ENCODE peak calls at places on chromosome 13, in four cellular contexts. K is PC-9, Q is astrocyte, U is Karpas-422. I is an unnamed sample.

GRCh38 chr13:26062853-26063444 is 11.1 kb upstream of the SHISA2 start:
- DNase-seq in K (no peak), Q (peak), U (peak), I (peak)

GRCh38 chr13:47672982-47673670 is 327.9 kb downstream of the SUCLA2 start:
- DNase-seq in K (no peak), Q (peak), U (no peak), I (no peak)

GRCh38 chr13:33446821-33447481 is 161.4 kb upstream of the STARD13 start:
- DNase-seq in K (peak), Q (no peak), U (no peak), I (no peak)

GRCh38 chr13:66532845-66533244 is 697.3 kb downstream of the PCDH9 start:
- DNase-seq in K (no peak), Q (no peak), U (no peak), I (no peak)

GRCh38 chr13:91659583-91660415 is 261.4 kb downstream of the GPC5 start:
- DNase-seq in K (no peak), Q (no peak), U (no peak), I (no peak)

GRCh38 chr13:45482571-45483173 is 17.9 kb downstream of the COG3 start:
- DNase-seq in K (no peak), Q (peak), U (no peak), I (no peak)

GRCh38 chr13:95128045-95128643 is 173.1 kb downstream of the ABCC4 start:
- DNase-seq in K (no peak), Q (peak), U (no peak), I (no peak)

GRCh38 chr13:55999709-56000108 is 1141.0 kb upstream of the PRR20A start:
- DNase-seq in K (no peak), Q (no peak), U (no peak), I (no peak)

GRCh38 chr13:37681295-37682032 is 82.9 kb upstream of the POSTN start:
- DNase-seq in K (no peak), Q (peak), U (no peak), I (no peak)

GRCh38 chr13:51978836-51979556 is 32.3 kb downstream of the ATP7B start:
- DNase-seq in K (no peak), Q (no peak), U (no peak), I (no peak)

GRCh38 chr13:112005925-112006324 is 61.0 kb upstream of the SOX1 start:
- DNase-seq in K (no peak), Q (no peak), U (no peak), I (no peak)

GRCh38 chr13:28503182-28503980 is 8.5 kb upstream of the FLT1 start:
- DNase-seq in K (no peak), Q (no peak), U (no peak), I (no peak)

GRCh38 chr13:67643656-67644055 is 413.5 kb upstream of the PCDH9 start:
- DNase-seq in K (no peak), Q (no peak), U (no peak), I (no peak)

GRCh38 chr13:109422163-109422562 is 364.2 kb downstream of the IRS2 start:
- DNase-seq in K (no peak), Q (no peak), U (no peak), I (peak)

GRCh38 chr13:34430294-34430693 is 511.8 kb upstream of the NBEA start:
- DNase-seq in K (no peak), Q (peak), U (no peak), I (no peak)

GRCh38 chr13:100274942-100275506 is 186.1 kb downstream of the PCCA start:
- DNase-seq in K (no peak), Q (peak), U (no peak), I (peak)

GRCh38 chr13:26019881-26020535 is 31.8 kb downstream of the SHISA2 start:
- DNase-seq in K (no peak), Q (peak), U (no peak), I (peak)

GRCh38 chr13:30382836-30383525 is 39.3 kb upstream of the UBE2L5 start:
- DNase-seq in K (no peak), Q (no peak), U (no peak), I (peak)

GRCh38 chr13:97432232-97432916 is 1.6 kb upstream of the RAP2A start:
- DNase-seq in K (no peak), Q (no peak), U (peak), I (no peak)

GRCh38 chr13:52001120-52001731 is 10.0 kb downstream of the ATP7B start:
- DNase-seq in K (no peak), Q (peak), U (peak), I (no peak)

GRCh38 chr13:44904982-44905381 is 84.3 kb downstream of the NUFIP1 start:
- DNase-seq in K (peak), Q (peak), U (no peak), I (no peak)

GRCh38 chr13:83667606-83668005 is 214.7 kb downstream of the SLITRK1 start:
- DNase-seq in K (no peak), Q (no peak), U (no peak), I (no peak)

GRCh38 chr13:64725492-64725891 is 2504.6 kb downstream of the PCDH9 start:
- DNase-seq in K (no peak), Q (no peak), U (peak), I (no peak)

GRCh38 chr13:44812818-44813217 is 176.5 kb downstream of the NUFIP1 start:
- DNase-seq in K (no peak), Q (peak), U (peak), I (no peak)

GRCh38 chr13:65841156-65841555 is 1389.0 kb downstream of the PCDH9 start:
- DNase-seq in K (no peak), Q (peak), U (no peak), I (no peak)

GRCh38 chr13:64255988-64256387 is 2840.3 kb upstream of the PCDH20 start:
- DNase-seq in K (no peak), Q (no peak), U (no peak), I (no peak)

GRCh38 chr13:111893607-111894443 is 173.1 kb upstream of the SOX1 start:
- DNase-seq in K (no peak), Q (no peak), U (no peak), I (no peak)

GRCh38 chr13:19587635-19588300 is 26.4 kb upstream of the TPTE2 start:
- DNase-seq in K (no peak), Q (peak), U (peak), I (peak)

GRCh38 chr13:44768775-44769578 is 192.8 kb upstream of the TSC22D1 start:
- DNase-seq in K (no peak), Q (peak), U (no peak), I (no peak)

GRCh38 chr13:99367663-99368448 is 60.7 kb upstream of the GPR183 start:
- DNase-seq in K (no peak), Q (no peak), U (no peak), I (no peak)

GRCh38 chr13:81987159-81987558 is 1646.2 kb upstream of the SPRY2 start:
- DNase-seq in K (no peak), Q (no peak), U (no peak), I (no peak)

GRCh38 chr13:45928196-45928595 is 76.6 kb upstream of the SIAH3 start:
- DNase-seq in K (no peak), Q (no peak), U (no peak), I (no peak)

GRCh38 chr13:24032252-24032651 is 128.3 kb upstream of the SPATA13 start:
- DNase-seq in K (no peak), Q (peak), U (no peak), I (no peak)

GRCh38 chr13:45055198-45055901 is 65.0 kb upstream of the GTF2F2 start:
- DNase-seq in K (peak), Q (peak), U (no peak), I (no peak)

GRCh38 chr13:48163066-48163465 is 68.2 kb upstream of the MED4 start:
- DNase-seq in K (no peak), Q (no peak), U (no peak), I (no peak)

GRCh38 chr13:49454388-49455015 is 10.4 kb downstream of the SETDB2 start:
- DNase-seq in K (no peak), Q (peak), U (no peak), I (no peak)

GRCh38 chr13:37134411-37135041 is 29.1 kb upstream of the CSNK1A1L start:
- DNase-seq in K (no peak), Q (peak), U (no peak), I (no peak)

GRCh38 chr13:93614776-93615175 is 388.2 kb downstream of the GPC6 start:
- DNase-seq in K (no peak), Q (peak), U (no peak), I (no peak)

DNA sequence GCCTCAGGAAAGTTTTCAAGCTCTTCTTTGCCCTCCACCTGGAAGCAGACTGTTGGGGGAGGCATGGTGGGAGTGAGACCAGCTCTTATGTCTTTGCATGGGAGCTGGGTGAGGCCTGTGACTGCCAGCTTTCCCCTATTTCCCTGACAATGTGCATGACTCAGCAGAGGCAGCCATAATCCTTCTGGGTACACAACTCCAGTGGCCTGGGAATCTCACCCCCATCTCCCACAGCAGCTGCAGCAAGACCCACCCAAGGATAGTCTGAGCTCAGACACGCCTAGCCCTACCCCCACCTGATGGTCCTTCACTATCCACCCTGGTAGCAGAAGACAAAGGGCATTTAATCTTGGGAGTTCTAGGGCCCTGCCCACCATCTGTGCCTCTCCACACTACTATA is 41.4 kb upstream of the FGF14 start:
- DNase-seq in K (no peak), Q (no peak), U (no peak), I (no peak)
- H2AFZ ChIP-seq in K (no peak), Q (no peak), U (no peak), I (no peak)

GRCh38 chr13:114118086-114118762 is 14.2 kb downstream of the RASA3 start:
- DNase-seq in K (no peak), Q (peak), U (no peak), I (no peak)

GRCh38 chr13:114115191-114115671 is 17.2 kb downstream of the RASA3 start:
- DNase-seq in K (no peak), Q (peak), U (no peak), I (no peak)

GRCh38 chr13:114115796-114116195 is 16.6 kb downstream of the RASA3 start:
- DNase-seq in K (no peak), Q (no peak), U (no peak), I (no peak)

GRCh38 chr13:114118763-114119123 is 13.7 kb downstream of the RASA3 start:
- DNase-seq in K (no peak), Q (no peak), U (no peak), I (no peak)

GRCh38 chr13:114116734-114117133 is 15.7 kb downstream of the RASA3 start:
- DNase-seq in K (no peak), Q (no peak), U (no peak), I (no peak)
- H2AFZ ChIP-seq in K (no peak), Q (no peak), U (no peak), I (no peak)

GRCh38 chr13:110589991-110590390 is 25.4 kb upstream of the NAXD start:
- DNase-seq in K (no peak), Q (no peak), U (no peak), I (no peak)

GRCh38 chr13:110590577-110590976 is 24.8 kb upstream of the NAXD start:
- DNase-seq in K (peak), Q (no peak), U (no peak), I (no peak)

GRCh38 chr13:110597041-110597689 is 18.2 kb upstream of the NAXD start:
- DNase-seq in K (no peak), Q (no peak), U (no peak), I (no peak)

GRCh38 chr13:110592670-110593069 is 22.7 kb upstream of the NAXD start:
- DNase-seq in K (no peak), Q (no peak), U (peak), I (no peak)

DNA sequence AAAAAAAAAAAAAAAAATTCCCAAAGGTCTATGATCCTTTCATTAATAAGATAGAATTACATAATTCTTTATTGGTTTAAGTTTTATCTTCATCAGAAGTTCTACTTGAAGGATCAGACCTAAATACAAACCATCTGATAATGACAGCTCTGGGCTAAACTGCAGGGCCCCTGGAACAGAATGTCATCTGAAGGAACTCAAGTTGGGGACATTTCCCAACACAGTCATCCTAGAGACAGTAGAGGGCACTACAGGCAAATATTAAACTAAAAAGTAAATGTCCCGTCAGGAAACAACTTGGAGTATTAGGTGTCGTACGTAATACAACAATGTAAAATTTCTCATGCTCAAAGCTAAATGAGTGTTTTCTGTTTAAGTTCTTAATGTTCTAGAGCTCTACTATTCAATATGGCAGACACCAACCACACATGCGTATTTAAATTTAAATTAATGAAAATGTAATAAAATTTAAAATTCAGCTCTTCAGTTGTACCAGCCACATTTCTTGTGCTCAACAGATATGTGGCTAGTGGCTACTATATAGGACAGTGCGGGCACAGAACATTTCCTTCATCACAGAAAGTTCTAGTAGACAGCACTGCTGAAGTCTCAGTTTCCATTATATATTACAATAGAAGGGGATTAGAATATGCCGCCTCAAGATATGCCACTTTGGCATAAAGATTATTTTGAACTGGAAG is 21.8 kb upstream of the NAXD start:
- DNase-seq in K (no peak), Q (peak), U (peak), I (peak)
- H2AFZ ChIP-seq in K (no peak), Q (no peak), U (no peak), I (no peak)

GRCh38 chr13:40168425-40169155 is 497.9 kb downstream of the FOXO1 start:
- DNase-seq in K (no peak), Q (no peak), U (no peak), I (no peak)
- H2AFZ ChIP-seq in K (no peak), Q (no peak), U (no peak), I (no peak)

GRCh38 chr13:77699059-77699680 is 1.7 kb downstream of the SLAIN1 start:
- DNase-seq in K (no peak), Q (no peak), U (no peak), I (no peak)
- H2AFZ ChIP-seq in K (peak), Q (peak), U (peak), I (peak)